ENCODE peak calls at places on chromosomes 4 and X, in four cellular contexts. One of them, this sample, is unnamed.
A peak's percentile ranks its signal among the peaks of the same experiment; 100 is the strongest.

GRCh38 chr4:80989921-80990544 is 40.5 kb upstream of the BMP3 start:
- DNase-seq in natural killer cell: no peak
- DNase-seq in WTC11: no peak
- DNase-seq in transverse colon: no peak
- DNase-seq in this sample: no peak

GRCh38 chr4:2350982-2351381 is 67.5 kb downstream of the ZFYVE28 start:
- DNase-seq in natural killer cell: peak; percentile 5
- DNase-seq in WTC11: no peak
- DNase-seq in transverse colon: peak; percentile 3
- DNase-seq in this sample: no peak

GRCh38 chr4:161696957-161697356 is 466.8 kb downstream of the FSTL5 start:
- DNase-seq in natural killer cell: no peak
- DNase-seq in WTC11: no peak
- DNase-seq in transverse colon: no peak
- DNase-seq in this sample: no peak

GRCh38 chr4:48162162-48162561 is 28.1 kb upstream of the TXK start:
- DNase-seq in natural killer cell: no peak
- DNase-seq in WTC11: no peak
- DNase-seq in transverse colon: no peak
- DNase-seq in this sample: no peak

GRCh38 chr4:178185517-178185916 is 743.3 kb upstream of the AGA start:
- DNase-seq in natural killer cell: no peak
- DNase-seq in WTC11: no peak
- DNase-seq in transverse colon: no peak
- DNase-seq in this sample: no peak

GRCh38 chr4:169024762-169025161 is 14.7 kb upstream of the CBR4 start:
- DNase-seq in natural killer cell: no peak
- DNase-seq in WTC11: no peak
- DNase-seq in transverse colon: no peak
- DNase-seq in this sample: no peak

GRCh38 chr4:159070742-159071141 is 32.1 kb upstream of the RAPGEF2 start:
- DNase-seq in natural killer cell: no peak
- DNase-seq in WTC11: no peak
- DNase-seq in transverse colon: no peak
- DNase-seq in this sample: no peak

GRCh38 chr4:8033776-8034528 is 94.3 kb upstream of the AFAP1 start:
- DNase-seq in natural killer cell: no peak
- DNase-seq in WTC11: no peak
- DNase-seq in transverse colon: no peak
- DNase-seq in this sample: no peak

GRCh38 chr4:138588501-138588900 is 346.4 kb upstream of the SLC7A11 start:
- DNase-seq in natural killer cell: no peak
- DNase-seq in WTC11: no peak
- DNase-seq in transverse colon: no peak
- DNase-seq in this sample: no peak

GRCh38 chr4:70991596-70991995 is 1.9 kb upstream of the DCK start:
- DNase-seq in natural killer cell: no peak
- DNase-seq in WTC11: no peak
- DNase-seq in transverse colon: no peak
- DNase-seq in this sample: no peak

GRCh38 chr4:15913631-15913970 is 24.9 kb downstream of the FGFBP1 start:
- DNase-seq in natural killer cell: no peak
- DNase-seq in WTC11: no peak
- DNase-seq in transverse colon: no peak
- DNase-seq in this sample: no peak

GRCh38 chr4:64713256-64713840 is 304.1 kb upstream of the TECRL start:
- DNase-seq in natural killer cell: no peak
- DNase-seq in WTC11: no peak
- DNase-seq in transverse colon: no peak
- DNase-seq in this sample: no peak

GRCh38 chr4:165439344-165439743 is 60.5 kb downstream of the CPE start:
- DNase-seq in natural killer cell: no peak
- DNase-seq in WTC11: no peak
- DNase-seq in transverse colon: no peak
- DNase-seq in this sample: no peak

GRCh38 chr4:32400870-32401269 is 1680.7 kb downstream of the PCDH7 start:
- DNase-seq in natural killer cell: no peak
- DNase-seq in WTC11: no peak
- DNase-seq in transverse colon: no peak
- DNase-seq in this sample: no peak

GRCh38 chrX:153970398-153971123 is 1.1 kb downstream of the HCFC1 start:
- DNase-seq in natural killer cell: no peak
- DNase-seq in WTC11: no peak
- DNase-seq in transverse colon: no peak
- DNase-seq in this sample: no peak

GRCh38 chrX:65034641-65035450 is 58.6 kb upstream of the ZC4H2 start:
- DNase-seq in natural killer cell: peak; percentile 54
- DNase-seq in WTC11: peak; percentile 85
- DNase-seq in transverse colon: peak; percentile 85
- DNase-seq in this sample: peak; percentile 65
- TF ChIP-seq CTCF in natural killer cell: peak; percentile 12
- TF ChIP-seq CTCF in WTC11: no peak
- TF ChIP-seq CTCF in transverse colon: peak; percentile 51
- TF ChIP-seq CTCF in this sample: peak; percentile 52

DNA sequence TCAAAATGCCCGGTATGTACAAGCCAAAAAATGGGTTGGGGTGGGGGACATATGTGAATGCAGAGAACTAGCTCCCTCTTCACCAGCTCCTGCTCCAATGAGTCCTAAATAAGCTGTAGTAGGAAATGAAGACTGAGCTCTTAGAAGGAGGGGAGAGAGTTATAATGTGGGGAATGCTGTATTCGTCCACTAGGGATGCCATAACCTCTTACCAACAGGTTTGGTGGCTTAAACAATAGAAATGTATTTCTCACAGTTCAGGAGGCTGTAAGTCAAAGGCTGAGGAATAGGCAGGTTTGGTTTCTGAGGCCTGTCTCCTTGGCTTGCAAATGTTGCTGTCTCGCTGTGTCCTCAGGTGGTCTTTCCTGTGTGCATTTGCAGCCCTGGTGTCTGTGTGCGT is 4.4 kb upstream of the INPP4B start:
- DNase-seq in natural killer cell: no peak
- DNase-seq in WTC11: no peak
- DNase-seq in transverse colon: no peak
- DNase-seq in this sample: no peak
- TF ChIP-seq CTCF in natural killer cell: no peak
- TF ChIP-seq CTCF in WTC11: peak; percentile 18
- TF ChIP-seq CTCF in transverse colon: no peak
- TF ChIP-seq CTCF in this sample: no peak

DNA sequence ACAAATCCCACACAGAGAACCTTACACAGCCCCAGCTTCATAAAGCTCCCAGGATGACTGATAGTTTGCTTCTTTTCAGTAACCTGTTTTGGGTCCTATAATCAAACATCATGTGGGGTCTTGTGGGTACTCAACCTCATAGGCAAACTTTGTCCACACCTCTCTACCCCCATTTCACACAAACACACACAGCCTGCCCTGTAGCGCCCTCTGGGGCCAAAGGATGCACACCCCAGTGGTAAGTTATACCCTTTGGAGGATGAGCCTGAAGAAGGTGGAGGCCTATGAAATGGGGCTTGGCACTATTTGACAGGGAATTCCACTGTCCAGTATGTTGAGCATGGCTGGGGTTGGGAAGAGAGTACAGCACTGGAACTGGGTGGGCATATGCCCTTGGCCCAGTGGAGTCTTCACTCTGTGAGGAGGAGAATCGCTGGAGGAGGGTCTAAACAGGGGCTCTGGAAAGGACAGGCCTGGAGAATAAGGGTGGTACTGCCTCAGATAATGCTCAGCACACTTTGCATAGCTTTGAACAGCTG is 30.5 kb upstream of the COL25A1 start:
- DNase-seq in natural killer cell: no peak
- DNase-seq in WTC11: peak; percentile 80
- DNase-seq in transverse colon: no peak
- DNase-seq in this sample: no peak
- TF ChIP-seq CTCF in natural killer cell: no peak
- TF ChIP-seq CTCF in WTC11: peak; percentile 53
- TF ChIP-seq CTCF in transverse colon: no peak
- TF ChIP-seq CTCF in this sample: peak; percentile 41

GRCh38 chrX:24877854-24878650 is 137.7 kb downstream of the ARX start:
- DNase-seq in natural killer cell: no peak
- DNase-seq in WTC11: no peak
- DNase-seq in transverse colon: no peak
- DNase-seq in this sample: no peak

GRCh38 chrX:24876782-24877315 is 138.9 kb downstream of the ARX start:
- DNase-seq in natural killer cell: no peak
- DNase-seq in WTC11: no peak
- DNase-seq in transverse colon: no peak
- DNase-seq in this sample: no peak

GRCh38 chrX:24870143-24870542 is 145.6 kb downstream of the ARX start:
- DNase-seq in natural killer cell: no peak
- DNase-seq in WTC11: no peak
- DNase-seq in transverse colon: no peak
- DNase-seq in this sample: no peak

GRCh38 chrX:24879679-24880078 is 136.1 kb downstream of the ARX start:
- DNase-seq in natural killer cell: no peak
- DNase-seq in WTC11: no peak
- DNase-seq in transverse colon: no peak
- DNase-seq in this sample: no peak

GRCh38 chrX:24874604-24875247 is 141.0 kb downstream of the ARX start:
- DNase-seq in natural killer cell: no peak
- DNase-seq in WTC11: peak; percentile 22
- DNase-seq in transverse colon: no peak
- DNase-seq in this sample: no peak
- TF ChIP-seq CTCF in natural killer cell: no peak
- TF ChIP-seq CTCF in WTC11: no peak
- TF ChIP-seq CTCF in transverse colon: no peak
- TF ChIP-seq CTCF in this sample: no peak

DNA sequence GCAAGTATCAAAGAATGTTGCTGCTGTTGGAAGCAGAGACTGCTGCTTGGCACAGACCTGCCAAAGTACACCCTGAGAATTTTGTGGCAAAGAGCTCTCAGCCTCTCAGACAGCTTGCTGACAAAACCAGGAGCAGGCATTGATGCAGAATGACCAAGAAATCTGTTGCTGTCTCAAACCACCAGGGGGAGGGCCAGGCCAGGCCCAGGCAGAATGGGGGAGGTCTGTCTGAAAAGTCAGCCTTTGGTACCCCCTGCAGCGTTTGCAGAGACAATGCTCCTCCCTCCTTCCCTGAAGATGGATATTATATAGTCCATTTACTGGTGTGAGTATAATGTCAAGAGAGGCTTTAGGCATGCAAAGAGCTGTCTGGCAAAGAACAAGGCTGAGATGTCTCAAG is 52.9 kb upstream of the TRPC5OS start:
- DNase-seq in natural killer cell: no peak
- DNase-seq in WTC11: peak; percentile 68
- DNase-seq in transverse colon: no peak
- DNase-seq in this sample: no peak
- TF ChIP-seq CTCF in natural killer cell: no peak
- TF ChIP-seq CTCF in WTC11: peak; percentile 57
- TF ChIP-seq CTCF in transverse colon: no peak
- TF ChIP-seq CTCF in this sample: peak; percentile 41

DNA sequence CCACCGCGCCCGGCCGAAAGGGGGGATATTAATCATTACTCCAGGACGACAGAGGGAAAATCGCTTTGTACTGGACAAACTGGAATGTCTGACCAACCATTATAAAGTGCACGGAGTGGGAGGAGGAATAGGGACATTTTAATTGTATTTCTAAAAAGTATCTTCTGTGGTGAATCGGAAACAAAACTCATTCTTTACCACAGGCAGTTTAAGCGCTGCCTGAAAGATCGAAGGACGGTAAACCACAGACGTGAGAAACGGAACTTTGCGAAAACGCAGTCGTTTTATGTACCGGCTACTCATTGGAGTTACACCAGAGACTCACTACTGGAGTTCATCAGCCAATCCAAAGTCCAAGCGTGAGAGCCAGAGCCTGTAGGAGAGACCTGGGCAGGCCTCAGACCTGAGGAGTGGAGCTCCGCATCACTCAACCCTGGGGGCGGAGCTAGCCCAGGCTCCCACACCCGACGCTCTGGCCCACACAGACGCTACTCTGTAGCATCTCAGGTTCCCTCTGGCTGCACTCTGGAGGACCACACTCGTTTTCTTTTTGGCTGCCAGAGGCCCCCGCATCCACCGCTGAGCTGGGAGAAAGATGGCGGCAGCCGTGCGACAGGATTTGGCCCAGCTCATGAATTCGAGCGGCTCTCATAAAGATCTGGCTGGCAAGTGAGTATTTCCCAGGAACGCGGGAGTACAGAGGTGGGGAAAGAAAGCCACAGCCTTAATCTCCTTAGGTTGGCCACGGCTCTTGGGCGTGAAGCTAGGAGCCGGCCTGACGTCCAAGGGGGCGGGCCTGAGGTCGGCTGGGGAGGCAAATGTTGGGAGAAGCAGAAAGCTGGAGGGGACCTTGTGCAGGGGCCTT is at the start of gene COPS4:
- DNase-seq in natural killer cell: peak; percentile 90
- DNase-seq in WTC11: peak; percentile 95
- DNase-seq in transverse colon: peak; percentile 97
- DNase-seq in this sample: peak; percentile 96
- TF ChIP-seq CTCF in natural killer cell: peak; percentile 25
- TF ChIP-seq CTCF in WTC11: no peak
- TF ChIP-seq CTCF in transverse colon: peak; percentile 37
- TF ChIP-seq CTCF in this sample: peak; percentile 75

DNA sequence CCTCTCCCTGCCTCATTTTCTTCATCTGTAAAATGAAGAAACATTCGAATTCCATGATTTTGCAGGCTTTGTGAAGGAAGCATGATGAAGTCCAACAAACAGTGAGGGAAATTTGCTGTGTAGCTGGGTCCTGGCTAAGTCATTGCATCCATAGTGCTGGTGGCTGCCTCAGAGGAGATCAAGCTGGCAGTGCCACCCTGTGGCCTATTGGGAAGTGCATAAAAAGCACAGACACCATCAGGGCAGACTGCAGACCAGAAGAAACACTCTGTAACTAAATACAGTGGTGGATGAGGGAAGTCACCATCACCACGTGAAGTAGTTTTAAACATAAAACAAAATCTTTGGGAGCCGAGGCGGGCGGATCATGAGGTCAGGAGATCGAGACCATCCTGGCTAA is 40.7 kb upstream of the DDX3X start:
- DNase-seq in natural killer cell: no peak
- DNase-seq in WTC11: peak; percentile 44
- DNase-seq in transverse colon: no peak
- DNase-seq in this sample: no peak
- TF ChIP-seq CTCF in natural killer cell: no peak
- TF ChIP-seq CTCF in WTC11: peak; percentile 14
- TF ChIP-seq CTCF in transverse colon: no peak
- TF ChIP-seq CTCF in this sample: no peak

DNA sequence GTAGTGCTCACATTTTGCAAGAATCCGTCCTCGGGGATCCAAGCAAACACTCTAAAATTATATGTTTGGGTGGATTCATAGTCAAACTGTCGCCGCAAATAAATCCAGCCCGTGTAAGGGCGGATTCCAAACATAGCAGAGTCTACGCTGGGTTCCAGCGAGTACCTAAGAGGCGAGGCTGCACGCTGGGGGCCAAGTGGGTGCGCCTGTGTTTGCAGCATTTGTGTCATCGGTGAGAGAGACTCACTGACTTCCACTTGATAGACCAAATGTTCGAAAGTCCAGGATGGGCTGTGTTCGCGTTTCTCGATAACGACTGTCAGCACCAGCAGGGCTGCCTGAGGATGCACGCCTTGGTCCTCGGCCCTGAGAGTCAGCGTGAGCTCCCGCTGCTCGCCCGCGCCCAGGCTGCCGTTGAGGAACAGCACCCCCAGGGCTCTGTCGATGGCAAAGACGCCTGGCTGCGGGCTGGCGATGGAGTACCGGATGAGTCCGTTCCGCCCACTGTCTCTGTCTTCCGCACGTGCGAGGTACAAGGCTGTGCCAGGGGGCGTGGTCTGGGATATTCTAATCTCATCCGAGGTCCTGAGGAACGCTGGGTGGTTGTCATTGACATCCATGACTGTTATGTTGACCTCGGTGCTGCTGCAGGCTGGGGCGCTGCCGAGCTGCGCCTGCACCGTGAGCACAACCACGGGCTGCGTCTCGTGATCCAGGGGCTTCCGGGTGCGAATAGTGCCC is 158.7 kb downstream of the DCHS2 start:
- DNase-seq in natural killer cell: peak; percentile 16
- DNase-seq in WTC11: peak; percentile 69
- DNase-seq in transverse colon: peak; percentile 24
- DNase-seq in this sample: no peak
- TF ChIP-seq CTCF in natural killer cell: no peak
- TF ChIP-seq CTCF in WTC11: no peak
- TF ChIP-seq CTCF in transverse colon: no peak
- TF ChIP-seq CTCF in this sample: no peak

This sample was measured in left ventricle myocardium inferior.